ENCODE peak calls at places on chromosomes 4 and X, in ten cellular contexts. N is activated T-cell treated with anti-CD3 and anti-CD28 coated beads for 4 hours; F is EL; S is RCC 7860; L is activated CD4-positive, alpha-beta T cell treated with anti-CD3 and anti-CD28 coated beads for 1 hour; U is germinal center; E is left colon; B is activated T-helper 1 cell treated with anti-CD3 and anti-CD28 coated beads, Interleukin-2, amount 50 U/mL, for 16 hours; R is NCI-H187; C is AG20443. Y is an unnamed sample.

GRCh38 chrX:15233416-15234015 is 36.4 kb downstream of the ASB9 start:
- DNase-seq in N (no peak), F (peak; percentile 21), S (no peak), L (no peak), U (no peak), E (no peak), B (no peak), R (no peak), C (no peak), Y (no peak)

GRCh38 chr4:7134737-7135388 is 57.5 kb upstream of the SORCS2 start:
- DNase-seq in N (no peak), F (peak; percentile 85), S (no peak), L (no peak), U (no peak), E (peak; percentile 36), B (no peak), R (no peak), C (peak; percentile 96), Y (peak; percentile 96)

GRCh38 chr4:61922766-61923165 is 722.6 kb downstream of the ADGRL3 start:
- DNase-seq in N (no peak), F (no peak), S (no peak), L (no peak), U (no peak), E (no peak), B (no peak), R (no peak), C (no peak), Y (no peak)

GRCh38 chrX:31213941-31214340 is 142.1 kb upstream of the FTHL17 start:
- DNase-seq in N (no peak), F (peak; percentile 13), S (no peak), L (no peak), U (peak; percentile 40), E (peak; percentile 7), B (no peak), R (no peak), C (peak; percentile 26), Y (peak; percentile 14)

GRCh38 chr4:36312511-36312910 is 31.1 kb downstream of the DTHD1 start:
- DNase-seq in N (no peak), F (no peak), S (no peak), L (no peak), U (no peak), E (no peak), B (no peak), R (no peak), C (no peak), Y (no peak)

GRCh38 chrX:131045786-131046185 is 12.4 kb upstream of the ARHGAP36 start:
- DNase-seq in N (no peak), F (no peak), S (no peak), L (no peak), U (no peak), E (no peak), B (no peak), R (no peak), C (no peak), Y (no peak)

GRCh38 chrX:72540318-72540717 is 32.3 kb downstream of the HDAC8 start:
- DNase-seq in N (no peak), F (peak; percentile 14), S (no peak), L (no peak), U (peak; percentile 1), E (no peak), B (no peak), R (no peak), C (peak; percentile 13), Y (peak; percentile 40)

GRCh38 chr4:37693450-37694190 is 7.4 kb upstream of the RELL1 start:
- DNase-seq in N (no peak), F (peak; percentile 93), S (peak; percentile 95), L (no peak), U (no peak), E (no peak), B (no peak), R (no peak), C (peak; percentile 62), Y (peak; percentile 79)

GRCh38 chr4:175413561-175413960 is 398.5 kb downstream of the GPM6A start:
- DNase-seq in N (no peak), F (peak; percentile 22), S (peak; percentile 63), L (no peak), U (no peak), E (no peak), B (no peak), R (no peak), C (no peak), Y (peak; percentile 63)

GRCh38 chrX:148609766-148610698 is 109.6 kb downstream of the AFF2 start:
- DNase-seq in N (no peak), F (no peak), S (peak; percentile 36), L (no peak), U (peak; percentile 47), E (no peak), B (no peak), R (peak; percentile 3), C (no peak), Y (no peak)

GRCh38 chrX:317424-318067 is 1.1 kb downstream of the GTPBP6 start:
- DNase-seq in N (no peak), F (no peak), S (no peak), L (no peak), U (no peak), E (no peak), B (no peak), R (no peak), C (peak; percentile 78), Y (no peak)

GRCh38 chrX:103628386-103629290 is at the start of gene TCEAL1:
- DNase-seq in N (peak; percentile 15), F (peak; percentile 48), S (no peak), L (no peak), U (peak; percentile 8), E (peak; percentile 75), B (no peak), R (no peak), C (peak; percentile 29), Y (no peak)

GRCh38 chrX:11113731-11114130 is 2.6 kb downstream of the HCCS start:
- DNase-seq in N (no peak), F (peak; percentile 57), S (no peak), L (no peak), U (no peak), E (no peak), B (no peak), R (no peak), C (no peak), Y (peak; percentile 21)

GRCh38 chr4:126405369-126405982 is 1090.7 kb downstream of the FAT4 start:
- DNase-seq in N (no peak), F (peak; percentile 29), S (peak; percentile 14), L (no peak), U (no peak), E (no peak), B (no peak), R (no peak), C (no peak), Y (peak; percentile 48)

GRCh38 chrX:128142745-128143144 is 90.5 kb upstream of the ACTRT1 start:
- DNase-seq in N (no peak), F (no peak), S (no peak), L (no peak), U (no peak), E (no peak), B (no peak), R (no peak), C (no peak), Y (no peak)

GRCh38 chr4:17762705-17763104 is 18.7 kb downstream of the FAM184B start:
- DNase-seq in N (no peak), F (peak; percentile 23), S (no peak), L (no peak), U (no peak), E (no peak), B (no peak), R (peak; percentile 19), C (peak; percentile 18), Y (peak; percentile 25)

GRCh38 chr4:166198921-166199320 is 325.9 kb downstream of the TLL1 start:
- DNase-seq in N (no peak), F (no peak), S (no peak), L (no peak), U (no peak), E (no peak), B (no peak), R (no peak), C (no peak), Y (no peak)

GRCh38 chr4:85741421-85741820 is 266.5 kb downstream of the ARHGAP24 start:
- DNase-seq in N (no peak), F (no peak), S (no peak), L (no peak), U (no peak), E (no peak), B (no peak), R (no peak), C (no peak), Y (no peak)

GRCh38 chr4:8162625-8163024 is 4.0 kb upstream of the ABLIM2 start:
- DNase-seq in N (no peak), F (no peak), S (no peak), L (no peak), U (peak; percentile 46), E (no peak), B (no peak), R (peak; percentile 80), C (no peak), Y (no peak)

GRCh38 chr4:63851496-63851895 is 557.8 kb downstream of the TECRL start:
- DNase-seq in N (no peak), F (no peak), S (no peak), L (no peak), U (no peak), E (no peak), B (no peak), R (no peak), C (no peak), Y (no peak)

GRCh38 chrX:9781941-9782340 is 4.3 kb upstream of the SHROOM2 start:
- DNase-seq in N (no peak), F (no peak), S (no peak), L (no peak), U (no peak), E (no peak), B (no peak), R (no peak), C (no peak), Y (no peak)

GRCh38 chr4:105808459-105809041 is 86.7 kb upstream of the NPNT start:
- DNase-seq in N (no peak), F (peak; percentile 72), S (no peak), L (no peak), U (no peak), E (peak; percentile 5), B (no peak), R (no peak), C (peak; percentile 27), Y (peak; percentile 55)

GRCh38 chrX:107894038-107894437 is 68.4 kb downstream of the MID2 start:
- DNase-seq in N (peak; percentile 0), F (peak; percentile 27), S (peak; percentile 44), L (no peak), U (peak; percentile 2), E (no peak), B (no peak), R (no peak), C (peak; percentile 29), Y (peak; percentile 24)

GRCh38 chr4:184100297-184100885 is 117.3 kb downstream of the ENPP6 start:
- DNase-seq in N (peak; percentile 12), F (no peak), S (no peak), L (no peak), U (peak; percentile 63), E (peak; percentile 36), B (no peak), R (peak; percentile 3), C (peak; percentile 36), Y (no peak)

GRCh38 chr4:141411936-141412335 is 191.2 kb downstream of the ZNF330 start:
- DNase-seq in N (no peak), F (no peak), S (no peak), L (no peak), U (no peak), E (no peak), B (no peak), R (no peak), C (no peak), Y (peak; percentile 63)

GRCh38 chr4:3648195-3648594 is 116.0 kb upstream of the LRPAP1 start:
- DNase-seq in N (no peak), F (no peak), S (no peak), L (no peak), U (no peak), E (no peak), B (no peak), R (no peak), C (no peak), Y (no peak)

GRCh38 chr4:5925419-5926187 is 32.7 kb upstream of the CRMP1 start:
- DNase-seq in N (no peak), F (no peak), S (no peak), L (no peak), U (no peak), E (no peak), B (no peak), R (no peak), C (no peak), Y (no peak)

GRCh38 chr4:106186201-106186600 is 129.8 kb downstream of the TBCK start:
- DNase-seq in N (no peak), F (no peak), S (no peak), L (no peak), U (no peak), E (no peak), B (no peak), R (no peak), C (no peak), Y (peak; percentile 36)